ENCODE peak calls at places on chromosomes 11 and 22, in four cellular contexts. I is H9, B is neuronal stem cell, S is H1. C is an unnamed sample. For H3K27me3 and H3K4me1, the result is how much of the 10 kb centered on the place peaks cover.

GRCh38 chr11:69746780-69747742 is 28.1 kb downstream of the FGF4 start:
- DNase-seq in I (no peak), B (no peak), S (no peak), C (no peak)

GRCh38 chr11:35099278-35100018 is 39.5 kb upstream of the CD44 start:
- DNase-seq in S (no peak), I (no peak), B (no peak), C (peak)

GRCh38 chr11:2004466-2004865 is 6.8 kb upstream of the H19 start:
- DNase-seq in S (no peak), B (no peak), I (no peak), C (no peak)

GRCh38 chr11:19819148-19819547 is 106.5 kb downstream of the NAV2 start:
- DNase-seq in S (no peak), B (no peak), I (no peak), C (no peak)

GRCh38 chr11:6618117-6619020 is 853 bp downstream of the TPP1 start:
- DNase-seq in I (no peak), S (no peak), B (no peak), C (peak)

GRCh38 chr11:97751405-97751804 is 1269.3 kb upstream of the CNTN5 start:
- DNase-seq in B (no peak), S (no peak), I (no peak), C (no peak)

GRCh38 chr22:24434472-24435322 is 7.3 kb downstream of the ADORA2A start:
- DNase-seq in S (no peak), B (no peak), I (no peak), C (peak)

GRCh38 chr11:3824714-3825472 is 15.9 kb downstream of the RHOG start:
- DNase-seq in I (peak), S (peak), B (no peak), C (peak)

GRCh38 chr11:134466035-134466908 is 54.2 kb upstream of the B3GAT1 start:
- DNase-seq in B (peak), I (peak), S (no peak), C (no peak)

GRCh38 chr11:67055812-67056211 is 835 bp upstream of the RHOD start:
- DNase-seq in S (no peak), B (no peak), I (no peak), C (peak)
- H4K8ac ChIP-seq in S (no peak), B (no peak), I (no peak), C (peak)

GRCh38 chr22:22746061-22746962 is 101.9 kb downstream of the GGTLC2 start:
- DNase-seq in B (no peak), I (no peak), S (no peak), C (no peak)
- H3K27me3 ChIP-seq in B (under half), I (under half), S (under half), C (under half)

GRCh38 chr22:21599053-21599893 is 30.5 kb downstream of the YDJC start:
- DNase-seq in B (no peak), S (no peak), I (peak), C (no peak)

GRCh38 chr22:21602579-21602978 is 27.2 kb downstream of the YDJC start:
- DNase-seq in B (no peak), I (no peak), S (no peak), C (no peak)

GRCh38 chr22:21594865-21595452 is 27.4 kb downstream of the UBE2L3 start:
- DNase-seq in S (no peak), B (no peak), I (no peak), C (no peak)

GRCh38 chr22:21593406-21594232 is 26.1 kb downstream of the UBE2L3 start:
- DNase-seq in B (no peak), I (peak), S (no peak), C (no peak)

DNA sequence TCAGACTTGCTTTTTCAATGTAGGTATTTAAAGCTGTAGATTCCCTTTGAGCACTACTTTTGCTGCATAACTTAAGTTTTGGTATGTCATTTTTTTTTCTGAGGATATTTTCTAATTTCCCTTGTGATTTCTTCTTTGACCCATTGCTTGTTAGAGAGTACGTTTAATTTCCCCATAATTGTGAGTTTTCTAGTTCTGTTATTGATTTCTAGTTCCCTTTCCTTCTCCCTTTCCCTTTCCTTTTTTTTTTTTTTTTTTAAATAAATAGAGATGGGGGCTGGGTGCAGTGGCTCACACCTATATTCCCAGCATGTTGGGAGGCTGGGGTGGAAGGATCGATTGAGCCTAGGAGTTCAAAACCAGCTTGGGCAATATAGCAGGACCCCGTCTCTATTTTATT is 30.8 kb downstream of the UBE2L3 start:
- DNase-seq in S (no peak), I (no peak), B (no peak), C (no peak)
- H3K4me1 ChIP-seq in S (under half), I (under half), B (under half), C (under half)

DNA sequence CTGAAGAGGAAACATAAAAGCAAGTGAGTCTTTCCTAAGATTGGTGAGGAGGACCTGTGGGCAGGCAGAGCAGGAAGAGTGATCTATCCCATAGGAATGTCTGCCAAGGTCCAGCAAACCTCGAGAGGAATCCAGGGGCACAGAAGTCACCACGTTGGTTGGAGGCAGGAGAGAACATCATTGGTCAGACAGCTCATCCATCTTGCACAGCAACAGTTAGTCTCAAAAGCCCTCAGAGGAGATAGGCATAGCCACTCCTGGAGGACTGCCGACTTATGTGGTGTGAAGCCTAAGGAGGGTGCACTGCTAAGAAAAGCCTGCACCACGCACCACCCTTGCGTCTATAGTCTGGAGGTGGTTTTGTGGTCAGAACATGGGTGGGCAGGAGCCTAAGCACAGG is 109.1 kb downstream of the RASSF10 start:
- DNase-seq in I (no peak), B (no peak), S (no peak), C (peak)
- H4K8ac ChIP-seq in I (no peak), B (no peak), S (no peak), C (no peak)

GRCh38 chr22:37342065-37342464 is 59.8 kb downstream of the CYTH4 start:
- DNase-seq in B (no peak), S (no peak), I (no peak), C (no peak)
- H3K27me3 ChIP-seq in B (under half), S (under half), I (under half), C (under half)

C was measured in trophoblast cell.